ENCODE peak calls at places on chromosomes 12 and 14, in six cellular contexts. One of them, this sample, is unnamed.

GRCh38 chr14:71324767-71325272 is 417.6 kb downstream of the PCNX1 start:
- DNase-seq in effector memory CD4-positive, alpha-beta T cell: peak
- DNase-seq in upper lobe of right lung: no peak
- DNase-seq in cardiac fibroblast: peak
- DNase-seq in AG10803: no peak
- DNase-seq in GM12865: peak
- DNase-seq in this sample: peak

GRCh38 chr12:68559984-68560822 is 50.5 kb upstream of the RAP1B start:
- DNase-seq in effector memory CD4-positive, alpha-beta T cell: no peak
- DNase-seq in upper lobe of right lung: no peak
- DNase-seq in cardiac fibroblast: peak
- DNase-seq in AG10803: peak
- DNase-seq in GM12865: peak
- DNase-seq in this sample: peak

GRCh38 chr12:106301611-106302321 is 767 bp upstream of the TCP11L2 start:
- DNase-seq in effector memory CD4-positive, alpha-beta T cell: peak
- DNase-seq in upper lobe of right lung: peak
- DNase-seq in cardiac fibroblast: peak
- DNase-seq in AG10803: peak
- DNase-seq in GM12865: peak
- DNase-seq in this sample: peak

GRCh38 chr12:120849765-120850164 is 54.4 kb downstream of the SPPL3 start:
- DNase-seq in effector memory CD4-positive, alpha-beta T cell: no peak
- DNase-seq in upper lobe of right lung: no peak
- DNase-seq in cardiac fibroblast: peak
- DNase-seq in AG10803: no peak
- DNase-seq in GM12865: peak
- DNase-seq in this sample: peak

GRCh38 chr14:90785474-90785873 is 30.8 kb downstream of the TTC7B start:
- DNase-seq in effector memory CD4-positive, alpha-beta T cell: no peak
- DNase-seq in upper lobe of right lung: no peak
- DNase-seq in cardiac fibroblast: peak
- DNase-seq in AG10803: peak
- DNase-seq in GM12865: no peak
- DNase-seq in this sample: no peak

GRCh38 chr12:88360349-88360748 is 218.2 kb downstream of the TMTC3 start:
- DNase-seq in effector memory CD4-positive, alpha-beta T cell: no peak
- DNase-seq in upper lobe of right lung: no peak
- DNase-seq in cardiac fibroblast: no peak
- DNase-seq in AG10803: no peak
- DNase-seq in GM12865: no peak
- DNase-seq in this sample: no peak

GRCh38 chr12:130163461-130164215 is 1.4 kb downstream of the FZD10 start:
- DNase-seq in effector memory CD4-positive, alpha-beta T cell: no peak
- DNase-seq in upper lobe of right lung: peak
- DNase-seq in cardiac fibroblast: no peak
- DNase-seq in AG10803: no peak
- DNase-seq in GM12865: no peak
- DNase-seq in this sample: no peak

GRCh38 chr14:69580009-69580577 is 5.4 kb upstream of the CCDC177 start:
- DNase-seq in effector memory CD4-positive, alpha-beta T cell: no peak
- DNase-seq in upper lobe of right lung: no peak
- DNase-seq in cardiac fibroblast: peak
- DNase-seq in AG10803: peak
- DNase-seq in GM12865: peak
- DNase-seq in this sample: peak

GRCh38 chr12:83954939-83955601 is 957.5 kb downstream of the SLC6A15 start:
- DNase-seq in effector memory CD4-positive, alpha-beta T cell: no peak
- DNase-seq in upper lobe of right lung: no peak
- DNase-seq in cardiac fibroblast: no peak
- DNase-seq in AG10803: no peak
- DNase-seq in GM12865: peak
- DNase-seq in this sample: peak

GRCh38 chr12:97837401-97837800 is 374.8 kb downstream of the RMST start:
- DNase-seq in effector memory CD4-positive, alpha-beta T cell: no peak
- DNase-seq in upper lobe of right lung: no peak
- DNase-seq in cardiac fibroblast: peak
- DNase-seq in AG10803: peak
- DNase-seq in GM12865: no peak
- DNase-seq in this sample: peak

GRCh38 chr12:117013726-117014125 is 85.5 kb downstream of the TESC start:
- DNase-seq in effector memory CD4-positive, alpha-beta T cell: no peak
- DNase-seq in upper lobe of right lung: no peak
- DNase-seq in cardiac fibroblast: no peak
- DNase-seq in AG10803: no peak
- DNase-seq in GM12865: no peak
- DNase-seq in this sample: peak

GRCh38 chr12:94421868-94422740 is 37.6 kb downstream of the CEP83 start:
- DNase-seq in effector memory CD4-positive, alpha-beta T cell: no peak
- DNase-seq in upper lobe of right lung: no peak
- DNase-seq in cardiac fibroblast: no peak
- DNase-seq in AG10803: no peak
- DNase-seq in GM12865: no peak
- DNase-seq in this sample: no peak

GRCh38 chr12:23945249-23945648 is 4.2 kb downstream of the SOX5 start:
- DNase-seq in effector memory CD4-positive, alpha-beta T cell: no peak
- DNase-seq in upper lobe of right lung: no peak
- DNase-seq in cardiac fibroblast: no peak
- DNase-seq in AG10803: no peak
- DNase-seq in GM12865: no peak
- DNase-seq in this sample: no peak

GRCh38 chr12:6226002-6226700 is 26.0 kb downstream of the CD9 start:
- DNase-seq in effector memory CD4-positive, alpha-beta T cell: no peak
- DNase-seq in upper lobe of right lung: no peak
- DNase-seq in cardiac fibroblast: peak
- DNase-seq in AG10803: peak
- DNase-seq in GM12865: no peak
- DNase-seq in this sample: peak

GRCh38 chr12:120710805-120711296 is 593 bp downstream of the UNC119B start:
- DNase-seq in effector memory CD4-positive, alpha-beta T cell: no peak
- DNase-seq in upper lobe of right lung: peak
- DNase-seq in cardiac fibroblast: no peak
- DNase-seq in AG10803: no peak
- DNase-seq in GM12865: peak
- DNase-seq in this sample: no peak

GRCh38 chr12:68510394-68510793 is 100.3 kb upstream of the RAP1B start:
- DNase-seq in effector memory CD4-positive, alpha-beta T cell: no peak
- DNase-seq in upper lobe of right lung: no peak
- DNase-seq in cardiac fibroblast: no peak
- DNase-seq in AG10803: no peak
- DNase-seq in GM12865: no peak
- DNase-seq in this sample: no peak

GRCh38 chr12:122867701-122868461 is 28.0 kb downstream of the VPS37B start:
- DNase-seq in effector memory CD4-positive, alpha-beta T cell: no peak
- DNase-seq in upper lobe of right lung: peak
- DNase-seq in cardiac fibroblast: no peak
- DNase-seq in AG10803: no peak
- DNase-seq in GM12865: no peak
- DNase-seq in this sample: peak

GRCh38 chr12:122868471-122869177 is 27.3 kb downstream of the VPS37B start:
- DNase-seq in effector memory CD4-positive, alpha-beta T cell: no peak
- DNase-seq in upper lobe of right lung: peak
- DNase-seq in cardiac fibroblast: no peak
- DNase-seq in AG10803: no peak
- DNase-seq in GM12865: no peak
- DNase-seq in this sample: no peak

GRCh38 chr12:122866379-122866778 is 29.5 kb downstream of the VPS37B start:
- DNase-seq in effector memory CD4-positive, alpha-beta T cell: no peak
- DNase-seq in upper lobe of right lung: peak
- DNase-seq in cardiac fibroblast: no peak
- DNase-seq in AG10803: no peak
- DNase-seq in GM12865: no peak
- DNase-seq in this sample: no peak

GRCh38 chr12:122865268-122866231 is 30.3 kb downstream of the HIP1R start:
- DNase-seq in effector memory CD4-positive, alpha-beta T cell: no peak
- DNase-seq in upper lobe of right lung: peak
- DNase-seq in cardiac fibroblast: no peak
- DNase-seq in AG10803: no peak
- DNase-seq in GM12865: peak
- DNase-seq in this sample: no peak

DNA sequence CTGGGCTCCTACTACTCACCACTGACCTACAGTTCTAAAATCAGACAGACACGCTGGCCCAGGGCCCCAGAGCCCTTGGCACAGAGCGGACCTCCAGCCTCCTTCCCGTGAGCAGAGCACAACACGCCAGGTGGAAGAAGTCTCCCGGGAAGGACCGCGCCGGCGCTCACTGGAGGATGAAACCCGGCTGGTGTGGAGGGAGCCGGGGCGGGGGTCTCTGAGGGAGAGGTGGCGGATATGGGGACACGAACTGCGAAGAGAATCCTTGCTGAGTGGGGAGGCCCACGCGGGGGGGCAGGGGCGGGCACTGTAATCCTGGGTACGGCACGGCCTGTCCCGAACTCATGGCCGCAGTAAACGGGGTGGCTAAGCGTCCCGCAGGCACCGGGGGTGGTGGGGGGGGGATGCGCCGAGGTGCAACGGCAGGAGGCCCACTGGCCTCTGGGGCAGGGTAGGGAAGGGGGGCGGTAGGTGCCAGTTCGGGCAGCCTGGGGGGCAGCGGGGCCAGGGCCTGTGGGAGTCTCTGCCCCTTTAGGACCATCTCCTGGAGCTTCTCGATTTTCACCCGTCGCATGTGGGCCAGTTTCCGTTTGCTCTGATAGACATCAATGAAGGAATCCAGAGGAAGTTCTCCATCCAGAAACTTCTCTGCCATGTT is 28.8 kb downstream of the VPS37B start:
- DNase-seq in effector memory CD4-positive, alpha-beta T cell: no peak
- DNase-seq in upper lobe of right lung: peak
- DNase-seq in cardiac fibroblast: no peak
- DNase-seq in AG10803: no peak
- DNase-seq in GM12865: no peak
- DNase-seq in this sample: no peak
- H3K4me3 ChIP-seq in effector memory CD4-positive, alpha-beta T cell: no peak
- H3K4me3 ChIP-seq in upper lobe of right lung: no peak
- H3K4me3 ChIP-seq in cardiac fibroblast: no peak
- H3K4me3 ChIP-seq in AG10803: no peak
- H3K4me3 ChIP-seq in GM12865: no peak
- H3K4me3 ChIP-seq in this sample: no peak

GRCh38 chr12:54033106-54033979 is 493 bp downstream of the HOXC5 start:
- DNase-seq in effector memory CD4-positive, alpha-beta T cell: no peak
- DNase-seq in upper lobe of right lung: peak
- DNase-seq in cardiac fibroblast: no peak
- DNase-seq in AG10803: peak
- DNase-seq in GM12865: no peak
- DNase-seq in this sample: peak
- H3K4me3 ChIP-seq in effector memory CD4-positive, alpha-beta T cell: no peak
- H3K4me3 ChIP-seq in upper lobe of right lung: peak
- H3K4me3 ChIP-seq in cardiac fibroblast: no peak
- H3K4me3 ChIP-seq in AG10803: peak
- H3K4me3 ChIP-seq in GM12865: no peak
- H3K4me3 ChIP-seq in this sample: peak

DNA sequence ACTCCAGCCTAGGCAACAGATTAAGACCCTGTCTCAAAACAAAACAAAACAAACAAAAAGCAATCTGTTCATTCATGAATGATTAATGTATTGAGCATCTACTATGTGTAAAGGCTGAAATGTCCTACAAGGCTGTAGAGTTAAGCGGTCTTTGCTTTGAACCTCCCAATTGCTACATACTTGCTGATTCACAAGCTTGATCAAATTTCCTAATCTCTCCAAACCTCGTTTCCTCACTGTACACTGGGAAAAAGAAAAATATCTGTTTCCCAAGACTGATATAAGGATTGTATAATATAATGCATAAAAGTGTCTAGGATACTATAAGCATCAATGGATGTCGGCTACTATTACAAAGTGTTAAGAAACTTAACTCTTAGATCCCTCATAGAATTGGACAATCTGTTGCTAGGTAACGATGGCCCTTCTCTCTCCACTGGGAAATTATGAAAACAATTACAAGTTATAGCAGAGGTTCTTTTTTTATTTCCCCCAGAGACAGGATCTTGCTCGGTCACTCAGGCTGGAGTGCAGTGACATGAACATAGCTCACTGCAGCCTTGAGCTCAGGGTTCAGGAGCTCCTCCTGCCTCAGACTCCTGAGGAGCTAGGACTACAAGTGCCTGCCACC is 8.0 kb upstream of the RILPL2 start:
- DNase-seq in effector memory CD4-positive, alpha-beta T cell: no peak
- DNase-seq in upper lobe of right lung: no peak
- DNase-seq in cardiac fibroblast: peak
- DNase-seq in AG10803: peak
- DNase-seq in GM12865: no peak
- DNase-seq in this sample: peak
- H3K4me3 ChIP-seq in effector memory CD4-positive, alpha-beta T cell: no peak
- H3K4me3 ChIP-seq in upper lobe of right lung: no peak
- H3K4me3 ChIP-seq in cardiac fibroblast: no peak
- H3K4me3 ChIP-seq in AG10803: no peak
- H3K4me3 ChIP-seq in GM12865: no peak
- H3K4me3 ChIP-seq in this sample: no peak

GRCh38 chr12:110702081-110702480 is 13.2 kb upstream of the HVCN1 start:
- DNase-seq in effector memory CD4-positive, alpha-beta T cell: no peak
- DNase-seq in upper lobe of right lung: no peak
- DNase-seq in cardiac fibroblast: no peak
- DNase-seq in AG10803: no peak
- DNase-seq in GM12865: no peak
- DNase-seq in this sample: no peak

GRCh38 chr12:110699591-110700445 is 10.9 kb upstream of the HVCN1 start:
- DNase-seq in effector memory CD4-positive, alpha-beta T cell: no peak
- DNase-seq in upper lobe of right lung: no peak
- DNase-seq in cardiac fibroblast: no peak
- DNase-seq in AG10803: no peak
- DNase-seq in GM12865: no peak
- DNase-seq in this sample: no peak

GRCh38 chr12:110694330-110694891 is 5.5 kb upstream of the HVCN1 start:
- DNase-seq in effector memory CD4-positive, alpha-beta T cell: no peak
- DNase-seq in upper lobe of right lung: peak
- DNase-seq in cardiac fibroblast: no peak
- DNase-seq in AG10803: no peak
- DNase-seq in GM12865: no peak
- DNase-seq in this sample: no peak

GRCh38 chr12:110696283-110696682 is 7.4 kb upstream of the HVCN1 start:
- DNase-seq in effector memory CD4-positive, alpha-beta T cell: no peak
- DNase-seq in upper lobe of right lung: no peak
- DNase-seq in cardiac fibroblast: no peak
- DNase-seq in AG10803: no peak
- DNase-seq in GM12865: no peak
- DNase-seq in this sample: no peak

DNA sequence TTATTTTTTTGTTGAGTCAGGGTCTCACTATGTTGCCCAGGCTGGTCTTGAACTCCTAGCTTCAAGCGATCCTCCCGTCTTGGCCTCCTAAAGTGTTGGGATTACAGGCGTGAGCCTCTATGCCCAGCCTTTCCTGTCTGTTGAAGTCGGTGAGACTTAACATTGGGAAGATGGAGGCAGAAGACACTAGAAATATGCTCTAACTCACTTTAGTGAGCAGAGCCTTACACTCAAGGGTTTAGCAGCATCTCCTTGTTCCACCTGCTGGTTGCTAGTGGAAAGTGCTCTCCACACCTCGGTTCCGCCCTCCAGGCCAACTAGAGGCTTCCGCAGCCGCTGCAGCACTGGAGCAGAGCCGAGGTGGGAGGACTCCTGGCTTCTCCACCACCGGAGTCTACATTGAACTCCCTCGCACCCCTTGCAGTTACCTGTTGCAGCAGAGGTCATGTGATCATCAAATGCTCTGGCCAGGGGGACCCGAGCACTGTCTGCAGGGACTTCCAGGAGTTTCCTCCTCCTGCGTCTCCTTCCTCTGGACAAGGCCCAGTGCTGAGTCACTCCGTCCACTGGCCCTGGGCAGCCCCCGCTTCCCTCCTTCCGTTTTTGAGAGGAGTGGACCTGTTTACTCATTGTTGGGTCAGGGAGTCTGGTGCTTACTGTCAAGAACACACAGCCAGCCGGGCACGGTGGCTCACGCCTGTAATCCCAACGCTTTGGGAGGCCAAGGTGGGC is 9.4 kb upstream of the HVCN1 start:
- DNase-seq in effector memory CD4-positive, alpha-beta T cell: peak
- DNase-seq in upper lobe of right lung: peak
- DNase-seq in cardiac fibroblast: peak
- DNase-seq in AG10803: peak
- DNase-seq in GM12865: peak
- DNase-seq in this sample: peak
- H3K4me3 ChIP-seq in effector memory CD4-positive, alpha-beta T cell: no peak
- H3K4me3 ChIP-seq in upper lobe of right lung: peak
- H3K4me3 ChIP-seq in cardiac fibroblast: peak
- H3K4me3 ChIP-seq in AG10803: no peak
- H3K4me3 ChIP-seq in GM12865: no peak
- H3K4me3 ChIP-seq in this sample: no peak